ENCODE peak calls at places on chromosomes 12 and 14, in seven cellular contexts. L is fibroblast of pulmonary artery, B is astrocyte of the spinal cord, V is AG09309, E is A549, C is left ventricle myocardium inferior, T is prostate gland. S is an unnamed sample.

GRCh38 chr12:16563519-16563918 is 42.4 kb downstream of the LMO3 start:
- DNase-seq in L (peak), B (no peak), V (no peak), E (no peak), C (no peak), T (no peak), S (no peak)

GRCh38 chr12:74980510-74980909 is 229.1 kb downstream of the KCNC2 start:
- DNase-seq in L (no peak), B (no peak), V (no peak), E (peak), C (no peak), T (peak), S (peak)

GRCh38 chr12:57836442-57837375 is 9.8 kb downstream of the CTDSP2 start:
- DNase-seq in L (peak), B (peak), V (no peak), E (no peak), C (peak), T (peak), S (no peak)

GRCh38 chr14:22549981-22550670 is 38.9 kb downstream of the DAD1 start:
- DNase-seq in L (peak), B (peak), V (no peak), E (no peak), C (no peak), T (no peak), S (no peak)

GRCh38 chr12:118840399-118840798 is 140.9 kb upstream of the SRRM4 start:
- DNase-seq in L (no peak), B (no peak), V (no peak), E (peak), C (no peak), T (no peak), S (no peak)

GRCh38 chr12:30154996-30155730 is 371.4 kb upstream of the TMTC1 start:
- DNase-seq in L (peak), B (peak), V (no peak), E (no peak), C (no peak), T (no peak), S (no peak)

GRCh38 chr12:52202361-52203078 is 10.7 kb upstream of the KRT80 start:
- DNase-seq in L (peak), B (no peak), V (no peak), E (no peak), C (peak), T (no peak), S (no peak)

GRCh38 chr14:88901199-88901588 is 76.7 kb downstream of the TTC8 start:
- DNase-seq in L (no peak), B (no peak), V (no peak), E (no peak), C (no peak), T (no peak), S (no peak)

GRCh38 chr14:40309124-40309523 is 876.9 kb upstream of the FBXO33 start:
- DNase-seq in L (no peak), B (no peak), V (no peak), E (no peak), C (no peak), T (no peak), S (no peak)

GRCh38 chr12:6688543-6688999 is 604 bp downstream of the ZNF384 start:
- DNase-seq in L (no peak), B (no peak), V (no peak), E (no peak), C (no peak), T (peak), S (no peak)

GRCh38 chr14:101821528-101821927 is 60.0 kb downstream of the PPP2R5C start:
- DNase-seq in L (no peak), B (no peak), V (no peak), E (no peak), C (no peak), T (no peak), S (no peak)

GRCh38 chr14:105864651-105865265 is 338.4 kb downstream of the TMEM121 start:
- DNase-seq in L (no peak), B (no peak), V (no peak), E (no peak), C (peak), T (no peak), S (no peak)

GRCh38 chr14:76550534-76550933 is 174.6 kb downstream of the ESRRB start:
- DNase-seq in L (no peak), B (no peak), V (no peak), E (no peak), C (no peak), T (peak), S (no peak)

GRCh38 chr14:76307786-76308780 is 67.9 kb upstream of the ESRRB start:
- DNase-seq in L (no peak), B (no peak), V (no peak), E (no peak), C (no peak), T (no peak), S (no peak)

GRCh38 chr12:674272-674781 is 11.1 kb upstream of the NINJ2 start:
- DNase-seq in L (no peak), B (no peak), V (no peak), E (no peak), C (no peak), T (no peak), S (no peak)

GRCh38 chr14:49408187-49408963 is 177.8 kb downstream of the RPS29 start:
- DNase-seq in L (peak), B (peak), V (no peak), E (no peak), C (no peak), T (no peak), S (no peak)

GRCh38 chr12:34335819-34336262 is 313.5 kb downstream of the ALG10 start:
- DNase-seq in L (no peak), B (no peak), V (no peak), E (peak), C (no peak), T (no peak), S (no peak)

GRCh38 chr14:57974896-57975295 is 109.0 kb upstream of the SLC35F4 start:
- DNase-seq in L (no peak), B (no peak), V (no peak), E (no peak), C (no peak), T (no peak), S (no peak)

GRCh38 chr12:56900583-56900982 is 33.6 kb downstream of the SDR9C7 start:
- DNase-seq in L (peak), B (no peak), V (no peak), E (peak), C (no peak), T (no peak), S (no peak)

DNA sequence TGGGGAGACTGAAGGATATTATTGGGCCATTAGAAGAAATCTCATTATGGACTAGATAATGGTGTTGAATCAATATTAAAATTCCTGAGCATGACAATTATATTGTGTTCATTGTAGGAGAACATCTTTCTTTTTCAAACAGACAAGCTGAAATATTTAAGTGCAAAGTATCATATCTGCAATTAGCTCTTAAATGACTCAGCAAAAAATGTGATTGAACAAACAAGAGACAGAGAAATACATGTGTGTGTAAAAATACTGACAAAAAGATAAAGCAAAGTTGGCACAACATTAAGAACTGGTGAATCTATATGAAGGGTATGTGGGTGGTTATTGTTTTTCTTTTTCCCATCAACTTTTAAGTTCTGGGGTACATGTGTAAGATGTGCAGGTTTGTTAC is 9.5 kb downstream of the CEP290 start:
- DNase-seq in L (no peak), B (no peak), V (no peak), E (no peak), C (no peak), T (no peak), S (no peak)
- H3K4me3 ChIP-seq in L (no peak), B (no peak), V (no peak), E (no peak), C (no peak), T (no peak), S (no peak)

GRCh38 chr12:106774808-106775524 is 484 bp downstream of the RIC8B start:
- DNase-seq in L (no peak), B (no peak), V (no peak), E (no peak), C (peak), T (no peak), S (no peak)

GRCh38 chr12:106773286-106773685 is 1.2 kb upstream of the RIC8B start:
- DNase-seq in L (no peak), B (no peak), V (no peak), E (peak), C (no peak), T (no peak), S (no peak)

GRCh38 chr12:106776897-106777296 is 2.4 kb downstream of the RIC8B start:
- DNase-seq in L (no peak), B (no peak), V (no peak), E (no peak), C (no peak), T (no peak), S (no peak)

GRCh38 chr12:106771425-106771824 is 3.1 kb upstream of the RIC8B start:
- DNase-seq in L (no peak), B (no peak), V (no peak), E (peak), C (no peak), T (no peak), S (no peak)

GRCh38 chr12:106773945-106774807 is at the start of gene RIC8B:
- DNase-seq in L (peak), B (peak), V (peak), E (peak), C (peak), T (peak), S (peak)
- TF ChIP-seq CTCF in L (no peak), B (no peak), V (no peak), E (no peak), C (no peak), T (no peak), S (no peak)

GRCh38 chr12:11827096-11827841 is 177.8 kb downstream of the ETV6 start:
- DNase-seq in L (no peak), B (no peak), V (no peak), E (no peak), C (no peak), T (no peak), S (no peak)
- H3K4me3 ChIP-seq in L (no peak), B (no peak), V (no peak), E (no peak), C (no peak), T (no peak), S (no peak)

DNA sequence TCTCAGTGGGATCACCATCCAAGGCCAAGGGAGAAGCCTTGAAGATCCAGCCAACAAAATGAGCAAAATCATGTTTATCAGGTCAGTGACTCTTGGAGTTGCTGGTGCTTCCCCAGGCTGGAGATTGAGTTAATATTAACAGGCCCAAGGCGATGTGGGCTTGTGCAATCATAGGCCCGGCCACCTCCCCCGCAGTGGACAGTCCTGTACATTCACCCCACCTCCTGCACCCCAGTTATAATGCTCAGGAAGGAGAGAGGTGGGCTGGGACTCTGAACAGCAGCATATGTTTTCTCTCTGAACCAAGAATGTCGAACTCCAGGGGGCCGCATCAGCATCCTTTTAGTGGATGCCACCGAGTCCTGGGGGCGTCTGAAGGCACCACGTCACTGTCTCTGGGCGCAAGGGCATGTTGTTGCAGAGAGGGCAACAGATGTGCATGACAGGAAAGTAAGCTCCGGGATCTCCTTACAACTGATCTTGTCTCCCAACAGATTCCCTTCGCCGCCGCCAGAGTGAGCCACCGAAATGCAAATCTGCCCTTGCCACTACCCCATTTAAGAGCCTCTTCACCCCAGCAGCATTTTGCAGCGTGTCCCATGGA is 32.2 kb upstream of the SERPINA6 start:
- DNase-seq in L (peak), B (peak), V (no peak), E (peak), C (peak), T (peak), S (no peak)
- TF ChIP-seq CTCF in L (peak), B (peak), V (peak), E (peak), C (peak), T (no peak), S (peak)

GRCh38 chr14:59869381-59870255 is 958 bp downstream of the RTN1 start:
- DNase-seq in L (no peak), B (no peak), V (no peak), E (no peak), C (no peak), T (no peak), S (no peak)
- H3K4me3 ChIP-seq in L (peak), B (peak), V (peak), E (peak), C (peak), T (peak), S (peak)

GRCh38 chr12:93518725-93519124 is 51.4 kb downstream of the MRPL42 start:
- DNase-seq in L (peak), B (peak), V (peak), E (peak), C (no peak), T (no peak), S (no peak)

GRCh38 chr12:93520454-93520853 is 52.0 kb upstream of the SOCS2 start:
- DNase-seq in L (peak), B (no peak), V (no peak), E (no peak), C (no peak), T (no peak), S (no peak)

GRCh38 chr12:93524386-93525133 is 47.9 kb upstream of the SOCS2 start:
- DNase-seq in L (no peak), B (no peak), V (no peak), E (peak), C (no peak), T (peak), S (peak)

GRCh38 chr12:93521225-93521854 is 51.1 kb upstream of the SOCS2 start:
- DNase-seq in L (peak), B (no peak), V (no peak), E (no peak), C (no peak), T (no peak), S (no peak)

GRCh38 chr12:93519859-93520258 is 52.5 kb downstream of the MRPL42 start:
- DNase-seq in L (no peak), B (no peak), V (no peak), E (no peak), C (no peak), T (no peak), S (no peak)
- TF ChIP-seq CTCF in L (no peak), B (no peak), V (no peak), E (no peak), C (no peak), T (no peak), S (no peak)

GRCh38 chr14:62662811-62663477 is 382.3 kb downstream of the KCNH5 start:
- DNase-seq in L (peak), B (no peak), V (no peak), E (no peak), C (no peak), T (no peak), S (no peak)
- H3K4me3 ChIP-seq in L (no peak), B (no peak), V (no peak), E (no peak), C (no peak), T (no peak), S (no peak)

DNA sequence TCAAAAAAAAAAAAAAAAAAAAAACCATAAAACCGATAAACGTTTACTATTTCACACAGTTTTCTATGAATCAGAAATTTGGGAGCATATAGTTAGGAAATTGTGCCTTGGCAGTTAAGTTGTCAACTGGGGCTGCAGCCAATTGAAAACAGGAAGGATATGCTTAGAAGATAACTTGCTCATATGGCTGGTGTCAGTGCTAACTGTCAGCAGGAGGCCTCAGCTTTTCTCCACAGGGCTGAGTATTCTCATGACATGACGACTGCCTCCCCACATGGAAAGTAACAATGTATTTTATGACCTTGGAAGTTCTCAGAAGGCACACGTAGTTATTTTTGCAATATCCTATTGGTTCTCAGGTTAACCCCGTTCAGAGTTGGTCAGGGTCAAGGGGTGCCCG is 29.6 kb upstream of the OR5AU1 start:
- DNase-seq in L (peak), B (peak), V (no peak), E (no peak), C (no peak), T (no peak), S (no peak)
- TF ChIP-seq CTCF in L (no peak), B (no peak), V (no peak), E (no peak), C (no peak), T (no peak), S (no peak)

GRCh38 chr14:41604793-41605534 is 1.7 kb upstream of the LRFN5 start:
- DNase-seq in L (peak), B (peak), V (peak), E (no peak), C (peak), T (no peak), S (no peak)
- H3K4me3 ChIP-seq in L (peak), B (peak), V (peak), E (no peak), C (peak), T (peak), S (no peak)

DNA sequence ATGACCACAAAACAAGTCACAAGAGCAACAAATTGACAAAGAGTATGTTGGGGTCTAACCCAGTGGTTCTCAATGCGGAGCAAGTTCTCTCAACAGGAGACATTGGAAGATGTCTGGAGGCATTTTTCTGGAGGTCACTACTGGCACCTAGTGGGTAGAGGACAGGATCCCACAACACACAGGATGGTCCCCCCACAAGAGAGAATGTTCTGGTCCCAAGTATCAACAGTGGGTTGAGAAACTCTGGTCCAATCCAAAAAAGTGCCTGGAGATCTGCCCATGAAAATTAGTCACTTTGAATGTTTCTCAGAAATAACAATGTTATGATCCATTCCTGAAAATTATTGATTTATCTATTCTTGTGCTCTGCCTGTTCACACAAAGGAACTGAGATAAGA is 3.3 kb downstream of the SSH1 start:
- DNase-seq in L (peak), B (peak), V (peak), E (peak), C (no peak), T (no peak), S (no peak)
- TF ChIP-seq CTCF in L (peak), B (peak), V (peak), E (peak), C (peak), T (peak), S (no peak)

S was measured in LNCaP clone FGC.